ENCODE peak calls at places on chromosome 13, in five cellular contexts. O, J, Y, N and T are unnamed samples.

GRCh38 chr13:102697929-102698648 is 3.2 kb upstream of the METTL21C start:
- DNase-seq in O (no peak), J (no peak), Y (no peak), N (no peak), T (no peak)

GRCh38 chr13:40576369-40576768 is 90.1 kb downstream of the FOXO1 start:
- DNase-seq in O (no peak), J (peak; percentile 55), Y (no peak), N (no peak), T (no peak)

GRCh38 chr13:32443111-32443510 is 15.2 kb upstream of the N4BP2L1 start:
- DNase-seq in O (peak; percentile 26), J (peak; percentile 71), Y (no peak), N (peak; percentile 35), T (peak; percentile 34)

GRCh38 chr13:31951215-31951678 is 80.3 kb upstream of the FRY start:
- DNase-seq in O (no peak), J (no peak), Y (peak; percentile 59), N (peak; percentile 48), T (peak; percentile 79)

GRCh38 chr13:23987331-23987730 is 90.0 kb upstream of the C1QTNF9B start:
- DNase-seq in O (no peak), J (no peak), Y (no peak), N (no peak), T (no peak)

GRCh38 chr13:44238011-44238421 is 135.6 kb upstream of the SERP2 start:
- DNase-seq in O (no peak), J (no peak), Y (no peak), N (no peak), T (no peak)

GRCh38 chr13:21898461-21898860 is 227.6 kb downstream of the FGF9 start:
- DNase-seq in O (no peak), J (no peak), Y (no peak), N (no peak), T (no peak)

GRCh38 chr13:95386370-95386769 is 85.1 kb upstream of the ABCC4 start:
- DNase-seq in O (no peak), J (no peak), Y (no peak), N (no peak), T (no peak)

GRCh38 chr13:79281335-79281734 is 124.7 kb downstream of the RBM26 start:
- DNase-seq in O (no peak), J (no peak), Y (no peak), N (no peak), T (no peak)

GRCh38 chr13:111385182-111385857 is 64.9 kb downstream of the TEX29 start:
- DNase-seq in O (no peak), J (no peak), Y (no peak), N (no peak), T (no peak)

GRCh38 chr13:100399455-100399854 is 189.1 kb downstream of the GGACT start:
- DNase-seq in O (no peak), J (no peak), Y (no peak), N (no peak), T (no peak)

GRCh38 chr13:109743706-109744453 is 42.5 kb downstream of the IRS2 start:
- DNase-seq in O (peak; percentile 64), J (peak; percentile 57), Y (no peak), N (peak; percentile 56), T (no peak)

GRCh38 chr13:45584816-45585215 is 30.7 kb downstream of the ERICH6B start:
- DNase-seq in O (peak; percentile 26), J (no peak), Y (no peak), N (no peak), T (no peak)

GRCh38 chr13:45280751-45281634 is 60.0 kb downstream of the TPT1 start:
- DNase-seq in O (peak; percentile 67), J (peak; percentile 66), Y (peak; percentile 59), N (peak; percentile 83), T (peak; percentile 29)

GRCh38 chr13:109707044-109707794 is 79.2 kb downstream of the IRS2 start:
- DNase-seq in O (no peak), J (no peak), Y (no peak), N (no peak), T (no peak)

GRCh38 chr13:21326155-21327030 is 132.7 kb downstream of the ZDHHC20 start:
- DNase-seq in O (no peak), J (no peak), Y (no peak), N (peak; percentile 33), T (no peak)

GRCh38 chr13:20411638-20412342 is 113.9 kb downstream of the CRYL1 start:
- DNase-seq in O (no peak), J (peak; percentile 91), Y (no peak), N (no peak), T (no peak)

GRCh38 chr13:45705936-45706335 is 3.8 kb downstream of the CBY2 start:
- DNase-seq in O (no peak), J (no peak), Y (no peak), N (no peak), T (no peak)

GRCh38 chr13:41356788-41357187 is 45.7 kb downstream of the NAA16 start:
- DNase-seq in O (no peak), J (peak; percentile 84), Y (no peak), N (no peak), T (no peak)

GRCh38 chr13:111909971-111910671 is 156.8 kb upstream of the SOX1 start:
- DNase-seq in O (no peak), J (no peak), Y (no peak), N (no peak), T (no peak)

GRCh38 chr13:41516166-41516565 is 58.8 kb downstream of the RGCC start:
- DNase-seq in O (no peak), J (no peak), Y (no peak), N (no peak), T (no peak)

GRCh38 chr13:21934309-21934708 is 263.4 kb downstream of the FGF9 start:
- DNase-seq in O (no peak), J (no peak), Y (no peak), N (no peak), T (no peak)

GRCh38 chr13:71751074-71751473 is 115.9 kb downstream of the DACH1 start:
- DNase-seq in O (no peak), J (no peak), Y (no peak), N (no peak), T (no peak)

GRCh38 chr13:44874886-44875630 is 114.2 kb downstream of the NUFIP1 start:
- DNase-seq in O (no peak), J (no peak), Y (no peak), N (no peak), T (no peak)

GRCh38 chr13:33543631-33544030 is 258.1 kb upstream of the STARD13 start:
- DNase-seq in O (no peak), J (peak; percentile 42), Y (no peak), N (no peak), T (no peak)

GRCh38 chr13:26695891-26696311 is 64.7 kb downstream of the GPR12 start:
- DNase-seq in O (no peak), J (no peak), Y (no peak), N (no peak), T (no peak)

DNA sequence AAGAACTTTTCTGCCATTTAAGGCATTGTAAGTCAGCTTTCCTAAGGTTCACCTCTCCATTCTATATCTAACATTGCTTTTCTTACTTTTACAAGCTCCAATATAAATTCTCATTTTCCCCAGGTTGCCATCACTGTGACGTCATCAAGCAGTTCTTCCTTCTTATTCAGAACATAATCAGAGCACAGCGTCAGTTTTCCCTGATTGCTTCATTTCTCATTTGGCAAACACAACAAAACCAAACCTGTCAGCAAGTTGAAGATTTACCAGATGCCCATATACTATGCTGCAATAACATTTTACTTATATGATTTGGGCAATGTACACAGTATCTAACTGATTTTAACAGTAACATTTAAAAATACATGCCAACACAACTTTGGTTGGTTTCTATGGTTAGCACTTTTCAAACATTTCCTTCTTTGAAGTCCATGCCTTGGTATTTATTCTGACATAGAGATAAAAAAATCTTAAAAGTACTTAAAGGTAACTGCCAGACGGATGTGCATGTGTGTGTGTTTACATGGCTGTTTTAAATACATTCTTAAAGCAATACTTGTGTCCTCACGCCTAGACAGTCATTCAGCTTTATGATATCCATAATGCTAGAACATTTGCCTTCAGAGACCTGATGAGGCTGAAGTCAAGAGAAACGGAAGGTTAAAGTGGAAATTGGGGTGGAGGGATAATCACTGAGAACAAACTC is 264.0 kb downstream of the KLF12 start:
- DNase-seq in O (no peak), J (no peak), Y (no peak), N (peak; percentile 28), T (no peak)
- H3K4me3 ChIP-seq in O (no peak overlapping the region), J (no peak overlapping the region), Y (no peak overlapping the region), N (no peak overlapping the region), T (no peak overlapping the region)

GRCh38 chr13:113183450-113184129 is 24.9 kb downstream of the PCID2 start:
- DNase-seq in O (peak; percentile 14), J (no peak), Y (no peak), N (no peak), T (no peak)

GRCh38 chr13:113187905-113188595 is 20.4 kb downstream of the PCID2 start:
- DNase-seq in O (no peak), J (no peak), Y (no peak), N (no peak), T (no peak)

GRCh38 chr13:113187263-113187669 is 21.2 kb downstream of the PCID2 start:
- DNase-seq in O (peak; percentile 95), J (peak; percentile 30), Y (peak; percentile 82), N (peak; percentile 51), T (no peak)

GRCh38 chr13:113184568-113185440 is 23.7 kb downstream of the PCID2 start:
- DNase-seq in O (no peak), J (peak; percentile 44), Y (no peak), N (no peak), T (no peak)

DNA sequence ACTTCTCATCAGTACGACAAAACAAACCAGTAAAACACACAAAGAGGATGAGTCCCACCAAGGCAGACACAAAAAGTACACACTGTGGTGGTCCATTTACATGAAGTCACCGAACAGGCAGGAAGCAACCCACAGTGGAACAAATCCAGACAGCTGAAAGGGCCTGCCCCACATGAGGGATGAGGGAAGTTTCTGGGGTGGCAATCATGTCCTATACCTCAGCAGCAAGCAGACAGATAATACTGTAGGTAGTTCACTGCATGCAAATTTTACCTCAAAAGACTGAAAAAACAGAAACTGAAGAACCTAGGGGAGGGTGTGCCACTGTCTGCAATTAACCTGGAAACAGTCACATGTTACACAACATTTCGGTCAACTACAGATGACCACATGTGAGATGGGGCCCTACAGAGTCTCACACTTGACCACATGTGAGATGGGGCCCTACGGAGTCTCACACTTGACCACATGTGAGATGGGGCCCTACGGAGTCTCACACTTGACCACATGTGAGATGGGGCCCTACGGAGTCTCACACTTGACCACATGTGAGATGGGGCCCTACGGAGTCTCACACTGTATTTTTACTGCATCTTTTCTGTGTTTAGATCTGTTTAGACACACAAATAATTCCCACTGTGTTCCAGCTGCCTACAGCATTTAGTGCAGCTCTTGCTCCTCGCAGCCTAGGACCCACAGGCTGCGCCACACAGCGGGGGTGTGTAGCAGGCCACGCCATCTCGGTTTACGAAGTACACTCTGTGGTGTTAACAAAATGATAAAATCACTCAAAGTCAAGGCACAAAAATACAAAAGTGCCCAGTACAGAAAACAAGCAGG is 22.2 kb downstream of the PCID2 start:
- DNase-seq in O (no peak), J (peak; percentile 25), Y (no peak), N (no peak), T (no peak)
- H3K4me3 ChIP-seq in O (peak overlapping the region; percentile 31), J (peak overlapping the region; percentile 39), Y (no peak overlapping the region), N (no peak overlapping the region), T (peak overlapping the region; percentile 18)

GRCh38 chr13:114140909-114141255 is 8.5 kb upstream of the RASA3 start:
- DNase-seq in O (no peak), J (peak; percentile 75), Y (no peak), N (no peak), T (peak; percentile 33)
- H3K4me3 ChIP-seq in O (no peak overlapping the region), J (peak overlapping the region; percentile 67), Y (no peak overlapping the region), N (no peak overlapping the region), T (no peak overlapping the region)

DNA sequence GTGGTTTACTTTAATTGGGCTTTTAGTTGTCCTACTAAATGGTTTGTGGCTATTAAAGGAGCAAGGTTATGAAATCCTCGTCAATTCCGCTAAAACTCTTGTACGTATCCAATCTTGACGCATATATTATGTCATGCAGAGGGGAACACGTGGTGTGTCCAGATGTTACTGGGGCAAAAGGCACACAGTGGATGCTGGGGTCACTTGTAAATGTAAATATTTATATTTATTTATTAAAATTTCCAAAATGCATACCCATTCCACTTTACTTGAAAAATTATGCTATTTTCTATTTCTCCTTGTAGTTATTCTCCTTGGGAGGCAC is 36.7 kb upstream of the SLC46A3 start:
- DNase-seq in O (no peak), J (no peak), Y (no peak), N (no peak), T (no peak)
- H3K4me3 ChIP-seq in O (no peak overlapping the region), J (peak overlapping the region; percentile 38), Y (no peak overlapping the region), N (peak overlapping the region; percentile 35), T (no peak overlapping the region)